ENCODE peak calls at places on chromosomes 5 and 9, in ten cellular contexts. D is right lobe of liver; M is CD8-positive, alpha-beta T cell; U is mucosa of descending colon; K is heart left ventricle; Q is hepatocyte; V is fibroblast of lung; J is transverse colon; F is cardiac muscle cell; Z is heart right ventricle. P is an unnamed sample. For H3K4me1, the result is how much of the 10 kb centered on the place peaks cover.

GRCh38 chr9:35760651-35761050 is 6.6 kb upstream of the MSMP start:
- DNase-seq in Q (no peak), V (peak), M (no peak), K (no peak), D (no peak), F (no peak), J (no peak), Z (peak), U (no peak), P (no peak)

GRCh38 chr5:74992791-74993190 is 59.6 kb downstream of the GCNT4 start:
- DNase-seq in F (no peak), J (no peak), D (no peak), K (no peak), V (no peak), U (no peak), M (no peak), Q (no peak), Z (no peak), P (no peak)

GRCh38 chr5:95843733-95844223 is 21.3 kb upstream of the GLRX start:
- DNase-seq in U (no peak), J (no peak), Z (no peak), V (no peak), Q (no peak), K (no peak), F (no peak), D (peak), M (no peak), P (no peak)

GRCh38 chr9:130997925-130998595 is 10.9 kb upstream of the LAMC3 start:
- DNase-seq in Q (peak), F (peak), K (peak), M (no peak), Z (peak), J (peak), D (peak), U (peak), V (peak), P (peak)

GRCh38 chr9:136252281-136252680 is 6.7 kb upstream of the QSOX2 start:
- DNase-seq in K (no peak), U (no peak), M (no peak), Q (no peak), Z (no peak), J (no peak), D (no peak), V (no peak), F (no peak), P (no peak)

GRCh38 chr5:135814254-135814653 is 20.2 kb upstream of the SLC25A48 start:
- DNase-seq in F (no peak), D (no peak), M (no peak), Q (peak), Z (no peak), V (no peak), K (no peak), U (no peak), J (no peak), P (no peak)

GRCh38 chr5:90612930-90613329 is 54.3 kb downstream of the ADGRV1 start:
- DNase-seq in V (no peak), D (no peak), U (no peak), M (no peak), F (no peak), K (no peak), J (no peak), Z (no peak), Q (no peak), P (no peak)

GRCh38 chr5:154295551-154295950 is 105.0 kb downstream of the GALNT10 start:
- DNase-seq in V (no peak), U (no peak), J (no peak), Z (no peak), D (no peak), F (no peak), K (no peak), Q (no peak), M (no peak), P (no peak)

GRCh38 chr5:95960802-95961616 is 642 bp downstream of the ELL2 start:
- DNase-seq in J (peak), V (peak), Z (peak), U (peak), D (peak), F (peak), K (peak), Q (peak), M (peak), P (peak)

GRCh38 chr9:23039402-23039801 is 592.8 kb downstream of the DMRTA1 start:
- DNase-seq in J (no peak), D (no peak), U (no peak), F (no peak), V (no peak), Q (no peak), Z (no peak), K (no peak), M (no peak), P (no peak)

GRCh38 chr5:73067213-73067612 is 53.2 kb upstream of the TMEM171 start:
- DNase-seq in Q (no peak), J (no peak), K (no peak), Z (no peak), F (no peak), V (peak), U (no peak), M (no peak), D (no peak), P (no peak)

GRCh38 chr5:54214747-54215146 is 95.6 kb downstream of the ARL15 start:
- DNase-seq in U (no peak), M (no peak), Q (no peak), D (no peak), F (no peak), V (no peak), K (no peak), J (no peak), Z (no peak), P (no peak)
- H3K4me3 ChIP-seq in U (no peak), M (no peak), Q (no peak), D (no peak), F (no peak), V (no peak), K (no peak), J (no peak), Z (no peak), P (no peak)

GRCh38 chr5:150487199-150488061 is 20.5 kb upstream of the NDST1 start:
- DNase-seq in U (peak), K (no peak), M (no peak), Z (peak), D (peak), V (no peak), J (peak), Q (peak), F (no peak), P (peak)

GRCh38 chr5:150485770-150486401 is 22.0 kb upstream of the NDST1 start:
- DNase-seq in D (peak), Z (peak), Q (peak), F (peak), U (peak), K (peak), J (peak), V (peak), M (peak), P (peak)

GRCh38 chr5:150488519-150489357 is 19.2 kb upstream of the NDST1 start:
- DNase-seq in Q (no peak), Z (peak), D (peak), F (no peak), M (no peak), J (peak), V (peak), U (no peak), K (peak), P (no peak)

GRCh38 chr5:150484964-150485769 is 22.8 kb upstream of the NDST1 start:
- DNase-seq in J (no peak), D (peak), F (no peak), V (no peak), Z (no peak), Q (no peak), K (no peak), U (no peak), M (no peak), P (no peak)

GRCh38 chr5:150486402-150487198 is 21.3 kb upstream of the NDST1 start:
- DNase-seq in Z (peak), D (peak), M (peak), U (peak), F (peak), V (peak), K (peak), Q (peak), J (peak), P (peak)
- H3K4me1 ChIP-seq in Z (under half), D (under half), M (under half), U (under half), F (under half), V (under half), K (under half), Q (half or more), J (under half), P (half or more)

DNA sequence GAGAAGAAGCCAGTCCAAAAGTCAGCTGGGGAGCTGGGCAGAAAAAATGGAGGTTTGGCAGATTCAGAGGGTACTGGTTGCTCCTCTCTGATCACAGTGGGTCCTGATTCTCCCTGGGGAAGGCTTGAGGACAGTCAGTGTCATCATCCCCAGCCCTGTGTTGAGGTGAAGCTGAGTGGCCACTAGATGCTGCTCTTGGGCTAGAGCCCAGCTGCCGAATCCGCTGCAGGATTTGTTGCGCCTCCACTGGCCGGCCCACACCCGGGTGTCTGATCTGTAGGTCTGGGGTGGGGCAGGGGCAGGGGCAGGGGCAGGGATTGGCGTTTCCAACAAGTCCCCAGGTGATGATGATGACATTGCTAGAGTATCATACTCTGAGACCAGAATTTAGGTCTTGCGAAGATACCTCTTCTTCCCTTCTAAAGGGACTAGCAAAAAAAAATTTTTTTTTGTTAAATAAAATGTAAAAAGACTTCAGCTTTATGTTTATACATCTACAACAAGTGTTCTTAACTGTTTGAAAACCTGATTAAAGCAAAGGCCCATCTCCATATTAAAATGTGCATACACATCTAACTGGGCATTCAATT is 106.8 kb downstream of the PDE6A start:
- DNase-seq in V (peak), Z (peak), Q (peak), K (no peak), F (peak), U (peak), J (peak), D (no peak), M (no peak), P (no peak)
- TF ChIP-seq CTCF in V (peak), Z (peak), Q (peak), K (peak), F (peak), U (peak), J (peak), D (peak), M (no peak), P (no peak)

GRCh38 chr5:147852365-147852764 is 20.9 kb upstream of the SPINK1 start:
- DNase-seq in Z (no peak), M (no peak), Q (no peak), D (no peak), F (no peak), K (no peak), U (no peak), V (no peak), J (no peak), P (no peak)
- H3K4me3 ChIP-seq in Z (no peak), M (no peak), Q (no peak), D (no peak), F (no peak), K (no peak), U (no peak), V (no peak), J (no peak), P (no peak)

DNA sequence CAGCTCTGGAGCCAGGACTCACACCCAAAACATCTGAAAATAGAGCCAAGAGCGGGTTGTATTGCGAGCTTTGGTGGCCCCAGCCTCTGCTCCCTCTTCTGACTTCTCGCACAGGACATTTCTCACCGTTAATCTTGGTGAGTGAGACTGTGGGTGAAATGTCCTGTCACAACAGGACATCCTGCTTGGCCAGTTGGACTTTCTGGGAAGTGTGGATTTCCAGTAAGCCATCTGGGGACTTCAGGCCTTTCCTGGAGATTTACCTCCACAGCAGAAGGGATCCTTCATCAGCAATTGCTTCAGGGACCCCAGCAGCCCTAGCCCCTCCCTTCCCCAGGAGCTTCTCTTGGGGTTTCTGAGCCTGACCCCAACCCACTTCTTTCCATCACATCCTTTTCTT is 50.5 kb upstream of the GADD45G start:
- DNase-seq in M (no peak), V (no peak), Q (no peak), K (no peak), F (no peak), U (no peak), Z (no peak), D (no peak), J (no peak), P (no peak)
- H3K4me1 ChIP-seq in M (under half), V (under half), Q (under half), K (under half), F (under half), U (under half), Z (under half), D (under half), J (under half), P (under half)

GRCh38 chr9:117643288-117643654 is 60.9 kb upstream of the TLR4 start:
- DNase-seq in D (no peak), Z (no peak), M (no peak), J (no peak), V (no peak), F (no peak), K (no peak), U (no peak), Q (no peak), P (no peak)

GRCh38 chr9:117644607-117645244 is 59.5 kb upstream of the TLR4 start:
- DNase-seq in Q (peak), M (peak), Z (peak), F (peak), K (peak), U (peak), D (peak), J (peak), V (peak), P (peak)

GRCh38 chr9:117649126-117649525 is 55.1 kb upstream of the TLR4 start:
- DNase-seq in M (no peak), U (no peak), Q (no peak), V (peak), K (no peak), J (no peak), F (no peak), Z (no peak), D (no peak), P (no peak)

GRCh38 chr9:117645245-117645636 is 59.0 kb upstream of the TLR4 start:
- DNase-seq in M (no peak), Z (no peak), Q (no peak), D (no peak), J (no peak), U (no peak), V (no peak), K (no peak), F (no peak), P (no peak)

DNA sequence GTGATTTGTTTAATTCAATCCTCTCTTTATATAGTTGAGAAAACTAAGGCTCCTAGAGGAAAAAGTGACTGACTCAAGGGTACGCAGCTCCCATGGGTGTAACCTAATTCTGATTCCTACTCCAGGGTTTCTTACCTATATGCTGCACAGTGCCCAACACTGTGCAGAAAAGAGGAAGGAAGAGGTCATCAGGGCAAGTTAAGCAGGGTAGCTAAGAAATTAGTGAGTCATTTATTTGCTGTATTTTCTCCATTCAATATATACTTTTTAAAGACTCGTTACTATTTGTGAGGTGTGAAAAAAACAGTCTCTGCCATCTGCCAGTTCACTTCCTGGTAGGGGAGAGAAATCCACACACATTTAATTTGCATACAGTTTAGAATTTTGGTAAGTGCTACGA is 60.1 kb upstream of the TLR4 start:
- DNase-seq in Z (no peak), V (no peak), D (no peak), K (no peak), F (no peak), J (no peak), M (no peak), U (no peak), Q (no peak), P (no peak)
- TF ChIP-seq CTCF in Z (no peak), V (no peak), D (no peak), K (no peak), F (no peak), J (no peak), M (no peak), U (no peak), Q (no peak), P (no peak)

DNA sequence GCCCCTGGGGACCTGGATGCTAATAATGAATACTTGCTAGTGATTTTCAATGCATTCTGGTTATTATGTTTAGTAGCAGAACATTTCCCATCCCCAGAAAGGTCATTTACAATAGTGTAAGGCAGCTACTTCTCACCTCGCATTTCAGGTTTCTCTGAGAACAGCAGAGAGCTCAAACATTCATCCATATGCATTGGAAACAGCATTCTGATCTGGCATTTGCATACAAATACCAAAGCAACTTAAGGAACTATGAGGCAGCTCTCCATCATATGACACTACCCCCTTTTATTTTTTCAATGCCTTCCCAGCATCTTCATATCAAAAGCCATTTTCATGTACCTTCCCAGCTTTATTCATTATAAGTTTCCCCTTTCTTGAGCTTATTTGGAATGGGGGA is 6.4 kb downstream of the PPP2R2B start:
- DNase-seq in Z (no peak), J (no peak), U (no peak), D (no peak), F (no peak), M (no peak), V (no peak), Q (no peak), K (no peak), P (no peak)
- H3K4me3 ChIP-seq in Z (no peak), J (no peak), U (no peak), D (no peak), F (no peak), M (no peak), V (no peak), Q (no peak), K (no peak), P (no peak)

DNA sequence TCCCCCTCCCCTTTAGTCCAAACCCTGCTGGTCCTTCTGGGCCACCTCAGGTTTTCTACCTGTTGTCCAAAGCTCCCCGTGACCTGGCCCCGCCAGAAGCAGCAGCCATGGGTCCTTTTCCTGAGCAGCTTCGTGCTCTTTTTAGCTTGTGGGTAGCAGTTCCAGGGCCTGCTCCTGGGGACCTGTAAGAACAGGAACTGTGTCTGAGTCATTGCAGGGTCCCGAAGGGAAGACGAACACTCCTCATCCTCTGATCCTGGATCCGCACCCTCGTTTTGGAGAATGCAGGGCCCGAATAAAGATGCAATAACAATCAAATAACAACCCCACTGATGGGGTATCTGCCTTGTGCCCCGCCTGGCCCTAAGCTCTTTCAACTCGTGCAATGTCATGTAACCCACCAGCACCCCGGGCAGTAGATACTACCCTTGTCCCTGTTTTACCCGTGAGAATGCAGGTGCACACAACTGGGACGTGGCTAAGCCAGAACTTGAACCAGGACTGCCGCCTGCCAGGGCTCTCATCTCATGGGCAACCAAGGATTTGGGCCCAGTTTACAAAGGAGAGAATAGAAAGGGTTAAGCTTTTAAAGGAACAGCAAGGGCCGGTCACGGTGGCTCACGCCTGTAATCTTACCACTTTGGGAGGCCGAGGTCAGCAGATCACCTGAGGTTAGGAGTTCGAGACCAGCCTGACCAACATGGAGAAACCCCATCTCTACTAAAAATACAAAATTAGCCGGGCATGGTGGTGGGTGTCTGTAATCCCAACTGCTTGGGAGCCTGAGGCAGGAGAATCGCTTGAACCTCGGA is 33.2 kb downstream of the NEK6 start:
- DNase-seq in M (no peak), Z (no peak), U (no peak), F (no peak), J (no peak), Q (no peak), K (no peak), V (peak), D (no peak), P (no peak)
- H3K4me1 ChIP-seq in M (under half), Z (half or more), U (under half), F (under half), J (under half), Q (under half), K (under half), V (half or more), D (under half), P (under half)

GRCh38 chr9:110133059-110133458 is 74.9 kb downstream of the C9orf152 start:
- DNase-seq in K (no peak), M (no peak), F (no peak), Z (no peak), D (no peak), U (no peak), J (no peak), Q (no peak), V (no peak), P (no peak)

GRCh38 chr9:110130791-110131416 is 77.1 kb downstream of the C9orf152 start:
- DNase-seq in Q (no peak), M (no peak), J (no peak), F (no peak), D (no peak), K (no peak), U (no peak), V (no peak), Z (no peak), P (no peak)

GRCh38 chr9:110129460-110129859 is 78.5 kb downstream of the C9orf152 start:
- DNase-seq in Z (no peak), J (no peak), V (no peak), U (no peak), K (no peak), M (no peak), F (no peak), Q (no peak), D (no peak), P (no peak)

GRCh38 chr9:110130211-110130610 is 77.7 kb downstream of the C9orf152 start:
- DNase-seq in U (no peak), Q (no peak), Z (no peak), J (no peak), D (no peak), K (no peak), M (no peak), F (no peak), V (no peak), P (no peak)

GRCh38 chr9:110131499-110131898 is 76.5 kb downstream of the C9orf152 start:
- DNase-seq in K (no peak), Z (no peak), Q (no peak), J (no peak), U (no peak), F (no peak), M (no peak), V (peak), D (no peak), P (no peak)
- TF ChIP-seq CTCF in K (no peak), Z (no peak), Q (no peak), J (no peak), U (no peak), F (no peak), M (no peak), V (no peak), D (no peak), P (no peak)

GRCh38 chr9:16681659-16681990 is 188.8 kb downstream of the BNC2 start:
- DNase-seq in M (no peak), Z (no peak), U (no peak), K (no peak), D (no peak), Q (no peak), F (no peak), V (no peak), J (no peak), P (no peak)
- H3K4me3 ChIP-seq in M (no peak), Z (no peak), U (no peak), K (no peak), D (no peak), Q (no peak), F (no peak), V (no peak), J (no peak), P (no peak)